ENCODE peak calls at places on chromosomes 1 and 21, in five cellular contexts. J, Z, X, K and P are unnamed samples.
A peak's percentile ranks its signal among the peaks of the same experiment; 100 is the strongest.

GRCh38 chr1:96707023-96707422 is 14.6 kb upstream of the PTBP2 start:
- DNase-seq in Z (no peak), X (no peak), J (no peak), K (no peak), P (no peak)

GRCh38 chr1:180150982-180151381 is 3.7 kb upstream of the QSOX1 start:
- DNase-seq in K (no peak), Z (no peak), X (no peak), J (no peak), P (no peak)

GRCh38 chr1:2928733-2929325 is 92.4 kb upstream of the ACTRT2 start:
- DNase-seq in Z (no peak), X (no peak), K (no peak), J (no peak), P (no peak)

GRCh38 chr1:10726355-10726754 is 70.1 kb downstream of the CASZ1 start:
- DNase-seq in X (no peak), Z (no peak), K (no peak), J (no peak), P (no peak)

GRCh38 chr1:1004780-1005697 is 5.1 kb upstream of the HES4 start:
- DNase-seq in K (peak; percentile 72), Z (no peak), J (no peak), X (no peak), P (no peak)

GRCh38 chr1:231507476-231508355 is 20.8 kb upstream of the TSNAX start:
- DNase-seq in J (no peak), Z (peak; percentile 9), K (no peak), X (no peak), P (no peak)

GRCh38 chr21:42118901-42119300 is 47.8 kb downstream of the UMODL1 start:
- DNase-seq in J (no peak), Z (no peak), X (no peak), K (no peak), P (no peak)

GRCh38 chr1:230972855-230973271 is 5.8 kb downstream of the TTC13 start:
- DNase-seq in J (no peak), K (no peak), X (peak; percentile 55), Z (peak; percentile 25), P (no peak)

GRCh38 chr1:183244466-183244865 is 58.4 kb downstream of the LAMC2 start:
- DNase-seq in Z (no peak), X (no peak), K (no peak), J (no peak), P (no peak)

GRCh38 chr1:162389971-162390370 is 8.4 kb downstream of the C1orf226 start:
- DNase-seq in X (no peak), J (peak; percentile 43), Z (no peak), K (peak; percentile 84), P (no peak)

GRCh38 chr1:2554621-2555387 is 1.4 kb upstream of the TNFRSF14 start:
- DNase-seq in K (peak; percentile 48), X (no peak), Z (no peak), J (no peak), P (peak; percentile 49)

GRCh38 chr1:95006681-95007080 is 66.1 kb downstream of the ALG14 start:
- DNase-seq in X (no peak), K (no peak), J (no peak), Z (no peak), P (no peak)

GRCh38 chr21:19981938-19982337 is 1016.3 kb upstream of the NCAM2 start:
- DNase-seq in X (no peak), K (no peak), Z (no peak), J (no peak), P (no peak)

GRCh38 chr1:145690587-145691558 is 16.3 kb downstream of the PDZK1 start:
- DNase-seq in K (no peak), X (peak; percentile 51), J (no peak), Z (peak; percentile 54), P (no peak)

GRCh38 chr1:229889031-229889517 is 178.0 kb upstream of the GALNT2 start:
- DNase-seq in X (no peak), Z (no peak), J (peak; percentile 1), K (no peak), P (no peak)

GRCh38 chr1:108199231-108199657 is 899 bp downstream of the SLC25A24 start:
- DNase-seq in X (no peak), J (no peak), Z (peak; percentile 20), K (no peak), P (no peak)

DNA sequence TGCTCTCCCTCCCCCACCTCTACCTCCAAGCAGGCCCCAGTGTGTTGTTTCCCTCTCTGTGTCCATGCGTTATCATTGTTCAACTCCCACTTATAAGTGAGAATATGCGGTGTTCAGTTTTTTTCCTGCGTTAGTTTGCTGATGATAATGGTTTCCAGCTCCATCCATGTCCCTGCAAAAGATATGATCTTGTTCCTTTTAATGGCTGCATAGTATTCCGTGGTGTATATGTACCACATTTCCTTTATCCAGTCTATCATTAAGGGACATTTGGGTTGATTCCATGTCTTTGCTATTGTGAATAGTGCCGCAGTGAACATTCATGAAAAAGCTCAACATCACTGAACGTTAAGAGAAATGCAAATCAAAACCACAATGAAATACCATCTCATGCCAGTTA is 58.6 kb downstream of the DNAH14 start:
- DNase-seq in X (no peak), K (no peak), Z (no peak), J (no peak), P (no peak)
- TF ChIP-seq ATF2 in X (no peak), K (no peak), Z (no peak), J (no peak), P (no peak)

DNA sequence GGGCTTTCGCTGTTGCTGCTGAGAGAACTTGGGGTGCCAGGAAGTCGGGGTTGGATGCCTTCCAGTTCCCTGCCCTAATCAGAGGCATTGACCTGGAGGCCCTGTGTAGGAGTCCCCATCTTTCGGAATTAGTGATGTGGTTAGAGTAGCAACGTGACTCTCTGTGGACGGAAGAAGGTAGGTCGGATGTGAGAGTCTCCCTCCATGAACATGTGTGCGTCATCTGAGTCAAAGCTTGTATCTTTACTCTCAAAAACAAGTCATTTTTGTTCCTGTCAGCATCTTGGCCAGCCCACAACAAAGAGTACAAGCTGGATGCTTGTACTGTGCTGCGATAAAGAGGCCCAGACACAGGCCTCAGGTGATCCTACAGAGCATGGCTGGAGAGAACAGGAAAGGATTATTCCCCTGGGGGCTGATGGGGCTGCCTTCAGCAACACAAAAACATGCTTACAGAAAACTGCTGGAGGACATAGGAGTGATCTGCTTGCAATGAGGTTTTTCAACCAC is 31.0 kb upstream of the IL10 start:
- DNase-seq in K (no peak), X (peak; percentile 98), J (no peak), Z (no peak), P (no peak)
- TF ChIP-seq ATF2 in K (no peak), X (peak; percentile 99), J (no peak), Z (no peak), P (no peak)

DNA sequence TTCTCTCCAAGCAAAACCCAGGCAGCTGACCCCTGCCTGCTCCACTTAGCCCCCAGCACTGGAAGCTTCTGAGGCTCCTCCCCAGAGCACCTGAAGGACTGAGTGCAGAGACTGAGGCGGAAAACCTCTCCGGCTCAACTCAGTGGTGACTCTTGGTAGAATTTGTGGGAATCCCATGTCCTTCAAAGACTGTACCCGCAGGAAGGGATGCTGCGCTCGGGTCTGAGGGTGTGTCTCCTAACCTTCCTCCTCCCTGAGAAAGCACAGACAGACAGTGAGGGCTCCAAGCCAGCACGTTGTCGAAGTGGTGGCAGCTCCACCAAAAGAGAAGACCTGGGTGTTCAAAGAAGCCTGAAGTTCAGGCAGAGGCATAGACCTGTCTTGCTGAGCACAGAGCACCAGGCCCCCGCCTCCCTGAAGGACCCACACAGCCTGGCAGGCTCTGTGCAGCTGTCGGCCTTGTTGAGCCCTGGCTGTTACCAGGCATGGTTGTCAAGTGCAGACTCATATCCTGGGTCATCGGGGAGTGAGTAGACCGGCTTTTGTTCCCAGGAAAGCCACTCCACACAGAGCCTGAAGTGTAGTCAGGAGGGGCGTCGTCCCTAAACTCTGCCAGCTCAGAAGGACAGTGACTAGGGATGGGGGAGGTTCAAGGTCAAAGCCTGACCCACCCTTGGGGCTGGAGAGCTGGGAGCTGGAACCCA is 36.7 kb downstream of the CSMD2 start:
- DNase-seq in J (peak; percentile 34), X (no peak), Z (no peak), K (no peak), P (no peak)
- TF ChIP-seq ATF2 in J (no peak), X (no peak), Z (no peak), K (no peak), P (no peak)

GRCh38 chr1:161059293-161059692 is 10.4 kb downstream of the ARHGAP30 start:
- DNase-seq in K (no peak), Z (no peak), X (no peak), J (no peak), P (no peak)
- TF ChIP-seq ATF2 in K (no peak), Z (no peak), X (no peak), J (no peak), P (no peak)

DNA sequence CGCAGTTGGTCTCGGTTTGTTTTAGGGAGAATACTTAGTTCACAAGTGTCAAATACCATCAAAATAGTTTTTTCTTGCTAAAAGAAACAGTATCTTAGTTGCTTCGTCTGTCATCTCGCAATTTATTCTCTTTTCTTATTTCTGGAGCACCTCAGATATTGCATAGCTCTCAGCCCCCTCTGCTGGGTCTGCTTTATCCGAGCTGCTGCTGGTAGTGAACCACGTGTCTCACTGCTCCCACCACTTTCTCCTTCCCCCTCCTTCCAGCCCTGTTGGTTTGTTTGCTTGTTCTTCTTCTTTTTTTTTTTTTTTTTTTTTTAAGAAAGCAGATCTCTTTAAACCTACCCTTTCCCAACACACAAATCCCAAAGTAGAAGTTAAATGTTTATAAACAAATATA is 170.8 kb downstream of the EDEM3 start:
- DNase-seq in J (no peak), K (no peak), Z (no peak), X (no peak), P (no peak)
- TF ChIP-seq ATF2 in J (no peak), K (no peak), Z (no peak), X (no peak), P (no peak)

DNA sequence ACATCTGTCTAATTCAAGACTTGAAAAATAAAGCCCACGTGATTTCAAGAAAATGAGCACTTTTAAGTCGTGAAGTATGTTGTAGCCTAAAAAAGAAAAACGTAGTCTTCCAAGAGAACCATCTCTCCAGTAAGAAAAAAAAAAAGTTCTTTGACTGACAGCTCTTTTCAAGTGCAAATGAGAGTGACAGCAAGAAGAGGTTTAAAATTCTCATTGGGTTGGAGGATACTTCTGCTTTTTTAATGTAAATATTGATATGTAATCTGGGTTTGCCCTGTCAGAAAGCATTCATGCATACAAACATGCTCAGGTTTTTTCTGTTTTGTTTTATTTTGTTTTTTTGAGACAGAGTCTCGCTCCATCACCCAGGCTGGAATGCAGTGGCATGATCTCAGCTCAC is 32.3 kb upstream of the PRDM2 start:
- DNase-seq in Z (no peak), K (no peak), X (peak; percentile 33), J (no peak), P (no peak)
- TF ChIP-seq ATF2 in Z (no peak), K (no peak), X (no peak), J (no peak), P (no peak)

DNA sequence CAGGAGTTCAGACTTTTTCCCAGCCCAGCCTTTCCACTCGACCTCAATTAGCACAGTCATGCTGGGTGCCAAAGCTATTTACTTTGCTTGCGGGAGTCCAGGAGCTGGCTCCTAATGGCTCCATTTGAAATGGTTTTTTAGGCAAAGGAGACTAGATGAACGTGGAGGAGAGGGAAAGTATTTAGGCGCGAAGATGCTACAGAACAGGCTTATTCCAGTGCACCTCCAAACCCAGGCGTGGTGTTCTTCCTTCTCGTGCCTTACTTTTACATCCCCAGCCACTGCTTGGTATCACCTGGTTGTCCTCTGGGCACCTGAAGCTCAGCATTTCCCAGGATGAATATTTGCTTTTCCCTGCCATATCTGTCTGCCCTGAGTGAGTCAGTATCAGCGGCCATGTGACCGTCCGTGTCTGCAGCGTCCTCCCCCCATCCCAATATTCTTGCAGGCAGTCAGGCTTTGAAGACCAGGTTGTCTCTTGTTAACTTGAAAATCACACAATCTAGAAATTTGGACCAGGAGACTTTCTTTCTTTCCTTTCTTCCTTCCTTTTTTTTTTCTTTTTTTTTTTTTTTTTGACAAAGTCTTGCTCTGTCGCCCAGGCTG is 198.5 kb downstream of the DYRK1A start:
- DNase-seq in X (no peak), J (peak; percentile 56), K (no peak), Z (peak; percentile 34), P (peak; percentile 23)
- TF ChIP-seq ATF2 in X (no peak), J (no peak), K (no peak), Z (no peak), P (no peak)

GRCh38 chr1:6367381-6368007 is 26.1 kb downstream of the ACOT7 start:
- DNase-seq in X (no peak), Z (no peak), K (no peak), J (no peak), P (no peak)
- TF ChIP-seq ATF2 in X (no peak), Z (no peak), K (no peak), J (no peak), P (no peak)